ENCODE peak calls at places on chromosomes 4 and X, in ten cellular contexts. C, G, L, Q, V, W, H, R, P and U are unnamed samples.

GRCh38 chrX:45449982-45450381 is 249.3 kb upstream of the DIPK2B start:
- DNase-seq in H (no peak), C (no peak), G (no peak), P (no peak), L (peak; percentile 40), R (no peak), Q (no peak), W (no peak), V (no peak), U (no peak)

GRCh38 chr4:183318656-183319055 is 1.4 kb downstream of the CLDN22 start:
- DNase-seq in W (no peak), Q (no peak), C (no peak), H (no peak), L (no peak), P (no peak), V (no peak), G (no peak), R (no peak), U (no peak)

GRCh38 chrX:39439910-39440733 is 638.9 kb downstream of the MID1IP1 start:
- DNase-seq in Q (no peak), L (no peak), C (no peak), W (no peak), V (no peak), G (no peak), P (no peak), R (peak; percentile 51), H (no peak), U (peak; percentile 5)

GRCh38 chr4:57490520-57490919 is 380.3 kb upstream of the IGFBP7 start:
- DNase-seq in P (no peak), G (no peak), W (peak; percentile 47), L (peak; percentile 3), Q (no peak), C (no peak), R (no peak), V (no peak), H (no peak), U (no peak)

GRCh38 chr4:158314756-158315487 is 104.6 kb downstream of the TMEM144 start:
- DNase-seq in L (peak; percentile 99), W (peak; percentile 61), Q (no peak), R (no peak), P (no peak), H (no peak), C (no peak), G (no peak), V (no peak), U (no peak)

GRCh38 chrX:147900349-147900748 is 11.4 kb upstream of the FMR1 start:
- DNase-seq in Q (peak; percentile 66), L (no peak), W (peak; percentile 42), G (no peak), C (no peak), R (peak; percentile 85), V (no peak), P (no peak), H (no peak), U (no peak)

GRCh38 chr4:7655549-7656243 is 221.0 kb upstream of the PSAPL1 start:
- DNase-seq in R (peak; percentile 93), G (peak; percentile 66), V (peak; percentile 52), W (peak; percentile 93), C (no peak), L (no peak), Q (no peak), P (no peak), H (no peak), U (no peak)

GRCh38 chr4:48841045-48841827 is 10.3 kb downstream of the OCIAD1 start:
- DNase-seq in V (no peak), R (no peak), P (no peak), Q (no peak), C (no peak), W (no peak), H (no peak), L (peak; percentile 11), G (no peak), U (no peak)

GRCh38 chrX:101025126-101025525 is 26.8 kb downstream of the TRMT2B start:
- DNase-seq in C (no peak), V (no peak), P (no peak), R (no peak), H (no peak), W (no peak), L (peak; percentile 1), Q (no peak), G (no peak), U (no peak)

GRCh38 chr4:24237709-24238108 is 346.6 kb downstream of the DHX15 start:
- DNase-seq in Q (no peak), H (no peak), W (no peak), V (no peak), G (no peak), R (no peak), P (no peak), L (no peak), C (no peak), U (no peak)

GRCh38 chr4:55854132-55854531 is 684 bp downstream of the EXOC1 start:
- DNase-seq in Q (no peak), W (no peak), L (no peak), G (peak; percentile 21), R (no peak), V (no peak), P (no peak), H (no peak), C (no peak), U (no peak)

GRCh38 chr4:139816856-139817255 is 151.2 kb downstream of the MGST2 start:
- DNase-seq in W (no peak), Q (no peak), G (no peak), H (no peak), P (no peak), R (no peak), C (no peak), V (no peak), L (no peak), U (no peak)

GRCh38 chrX:125004799-125005198 is 314.9 kb upstream of the TEX13C start:
- DNase-seq in G (no peak), L (no peak), Q (no peak), C (no peak), W (no peak), P (no peak), H (no peak), V (no peak), R (no peak), U (no peak)

GRCh38 chr4:108762559-108763225 is at the start of gene ETNPPL:
- DNase-seq in V (no peak), W (peak; percentile 4), Q (peak; percentile 21), L (no peak), H (no peak), C (peak; percentile 19), G (peak; percentile 76), R (peak; percentile 77), P (peak; percentile 19), U (no peak)

GRCh38 chr4:142925161-142925560 is 79.1 kb upstream of the INPP4B start:
- DNase-seq in Q (no peak), P (no peak), V (no peak), G (no peak), R (no peak), W (no peak), L (no peak), H (no peak), C (no peak), U (no peak)

GRCh38 chr4:181006509-181007290 is 1236.5 kb upstream of the TENM3 start:
- DNase-seq in V (no peak), C (no peak), G (no peak), Q (no peak), R (no peak), P (no peak), L (no peak), W (peak; percentile 9), H (no peak), U (no peak)

GRCh38 chrX:153993079-153993478 is 20.5 kb downstream of the TMEM187 start:
- DNase-seq in G (no peak), L (no peak), C (no peak), Q (no peak), V (no peak), H (no peak), W (no peak), P (no peak), R (no peak), U (no peak)

GRCh38 chrX:6460893-6461490 is 73.9 kb downstream of the VCX3A start:
- DNase-seq in Q (no peak), W (no peak), H (no peak), V (no peak), R (peak; percentile 18), L (no peak), C (no peak), G (no peak), P (no peak), U (no peak)

GRCh38 chr4:21067351-21067750 is 367.1 kb downstream of the PACRGL start:
- DNase-seq in R (no peak), H (no peak), G (no peak), P (no peak), Q (no peak), W (no peak), C (no peak), V (no peak), L (no peak), U (no peak)

GRCh38 chrX:72107841-72108590 is 23.7 kb downstream of the RTL5 start:
- DNase-seq in P (no peak), C (no peak), G (no peak), W (no peak), H (no peak), V (no peak), Q (no peak), R (no peak), L (no peak), U (no peak)

GRCh38 chr4:163070023-163070422 is 96.7 kb downstream of the NAF1 start:
- DNase-seq in W (no peak), V (no peak), P (no peak), R (no peak), C (no peak), L (no peak), Q (no peak), G (no peak), H (no peak), U (no peak)

GRCh38 chr4:25085621-25086020 is 54.9 kb upstream of the LGI2 start:
- DNase-seq in L (no peak), Q (no peak), W (no peak), G (no peak), C (no peak), P (peak; percentile 17), R (no peak), H (no peak), V (no peak), U (no peak)

GRCh38 chr4:16607241-16607640 is 291.2 kb downstream of the LDB2 start:
- DNase-seq in P (no peak), R (no peak), V (no peak), L (peak; percentile 32), G (no peak), Q (no peak), W (no peak), C (no peak), H (no peak), U (no peak)